ENCODE peak calls at places on chromosomes 1 and 21, in eight cellular contexts. A is right lobe of liver, E is GM12865, S is AG04450, M is fibroblast of mammary gland, D is NB4, O is IMR-90, I is heart left ventricle. J is an unnamed sample.

GRCh38 chr1:98057236-98057635 is 136.4 kb upstream of the DPYD start:
- DNase-seq in I (no peak), D (no peak), E (no peak), O (no peak), A (no peak), S (no peak), M (no peak), J (no peak)

GRCh38 chr1:63632110-63632509 is 38.9 kb downstream of the PGM1 start:
- DNase-seq in A (no peak), M (no peak), S (no peak), I (no peak), E (no peak), O (no peak), D (no peak), J (no peak)

GRCh38 chr21:14878971-14879370 is 185.8 kb downstream of the NRIP1 start:
- DNase-seq in M (no peak), A (no peak), O (no peak), D (no peak), E (no peak), I (no peak), S (no peak), J (no peak)

GRCh38 chr1:231442735-231443134 is 20.6 kb upstream of the EGLN1 start:
- DNase-seq in A (no peak), O (no peak), S (no peak), M (peak), E (no peak), I (no peak), D (no peak), J (no peak)

GRCh38 chr21:45295576-45296365 is 8.1 kb upstream of the POFUT2 start:
- DNase-seq in D (no peak), M (peak), O (peak), I (no peak), S (no peak), E (no peak), A (no peak), J (peak)

GRCh38 chr1:81706650-81707435 is 93.9 kb upstream of the ADGRL2 start:
- DNase-seq in D (no peak), O (peak), A (no peak), I (no peak), E (no peak), M (peak), S (no peak), J (no peak)

GRCh38 chr1:2778220-2778592 is 23.3 kb downstream of the TTC34 start:
- DNase-seq in A (peak), D (no peak), I (no peak), M (no peak), O (no peak), S (no peak), E (no peak), J (no peak)

GRCh38 chr1:211703812-211704566 is 28.6 kb upstream of the NEK2 start:
- DNase-seq in S (no peak), A (no peak), E (no peak), D (no peak), O (no peak), I (no peak), M (no peak), J (no peak)

GRCh38 chr21:39951183-39952101 is 84.2 kb downstream of the PCP4 start:
- DNase-seq in O (no peak), M (no peak), S (no peak), A (no peak), E (no peak), I (no peak), D (no peak), J (no peak)

GRCh38 chr1:234601217-234602017 is 8.6 kb downstream of the IRF2BP2 start:
- DNase-seq in M (peak), D (peak), E (no peak), O (peak), I (no peak), A (no peak), S (no peak), J (no peak)

GRCh38 chr1:111176678-111177077 is 23.8 kb downstream of the DENND2D start:
- DNase-seq in I (no peak), A (no peak), M (no peak), O (no peak), S (no peak), D (no peak), E (no peak), J (no peak)

GRCh38 chr21:33299181-33299752 is 25.5 kb upstream of the IFNAR1 start:
- DNase-seq in A (no peak), E (peak), S (no peak), D (peak), M (no peak), O (no peak), I (no peak), J (no peak)

GRCh38 chr1:207993477-207994445 is 82.8 kb upstream of the CD34 start:
- DNase-seq in D (peak), S (no peak), M (peak), E (peak), I (no peak), O (no peak), A (no peak), J (no peak)

GRCh38 chr1:92188436-92189255 is 29.1 kb upstream of the C1orf146 start:
- DNase-seq in A (no peak), D (no peak), E (no peak), I (no peak), O (no peak), M (no peak), S (no peak), J (no peak)

GRCh38 chr1:76294470-76295194 is 220.1 kb downstream of the ST6GALNAC3 start:
- DNase-seq in S (no peak), I (no peak), O (no peak), E (peak), A (no peak), D (no peak), M (no peak), J (no peak)

DNA sequence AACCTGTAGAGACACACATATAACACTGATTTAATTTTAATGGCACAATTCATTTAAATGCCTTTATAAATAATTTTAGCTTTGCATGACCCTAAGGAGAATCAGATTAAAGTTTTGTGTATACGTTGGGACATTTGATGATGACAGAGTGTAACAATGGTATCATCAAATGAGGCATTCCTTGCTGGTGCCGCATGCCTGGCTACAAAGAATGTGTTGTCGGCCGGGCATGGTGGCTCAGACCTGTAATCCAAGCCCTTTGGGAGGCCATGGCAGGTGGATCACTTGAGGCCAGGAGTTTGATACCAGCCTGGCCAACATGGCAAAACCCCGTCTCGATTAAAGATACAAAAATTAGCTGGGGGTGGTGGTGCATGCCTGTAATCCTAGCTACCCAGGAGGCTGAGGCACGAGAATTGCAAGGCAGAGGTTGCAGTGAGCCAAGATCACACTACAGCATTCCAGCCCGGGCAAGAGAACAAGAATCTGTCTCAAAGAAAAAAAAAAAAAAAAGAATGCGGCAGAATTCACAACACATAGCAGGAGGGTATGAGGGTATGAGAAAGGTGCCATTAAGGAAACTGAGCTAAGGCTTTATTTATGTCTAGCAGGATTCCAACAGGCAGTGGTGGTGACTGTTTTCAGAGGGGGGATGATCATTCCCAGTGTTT is 58.9 kb downstream of the PTPN14 start:
- DNase-seq in A (no peak), I (no peak), O (peak), D (no peak), E (no peak), M (peak), S (no peak), J (no peak)
- H3K4me3 ChIP-seq in A (no peak), I (no peak), O (no peak), D (no peak), E (no peak), M (no peak), S (no peak), J (no peak)

DNA sequence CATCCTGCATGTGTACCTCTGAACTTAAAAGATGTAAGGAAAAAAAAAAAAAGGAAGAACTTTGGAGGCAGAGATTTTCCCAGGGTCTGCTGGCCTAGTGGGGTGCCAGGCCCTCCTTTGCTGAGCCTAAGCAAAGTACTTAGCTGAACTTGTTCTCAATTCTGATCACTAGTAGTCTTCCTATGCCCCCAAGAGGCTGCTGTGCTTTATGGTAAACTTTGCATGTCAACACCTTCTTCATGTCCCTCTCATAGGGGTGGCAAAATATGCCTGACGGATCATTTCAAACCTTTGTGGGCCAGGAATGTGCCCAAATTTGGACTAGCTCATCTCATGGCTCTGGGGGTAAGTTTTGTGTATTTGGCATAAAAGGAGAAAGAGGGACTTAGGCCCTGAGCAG is 1.4 kb upstream of the USP21 start:
- DNase-seq in E (no peak), A (no peak), S (no peak), I (no peak), D (no peak), M (no peak), O (no peak), J (no peak)
- TF ChIP-seq CTCF in E (no peak), A (no peak), S (no peak), I (no peak), D (no peak), M (no peak), O (no peak), J (no peak)

GRCh38 chr1:47992720-47993119 is 4.5 kb downstream of the TRABD2B start:
- DNase-seq in S (no peak), D (no peak), I (peak), A (no peak), M (peak), E (no peak), O (no peak), J (no peak)
- H3K4me3 ChIP-seq in S (no peak), D (no peak), I (no peak), A (no peak), M (no peak), E (no peak), O (no peak), J (no peak)

GRCh38 chr1:218679391-218679790 is 334.3 kb downstream of the TGFB2 start:
- DNase-seq in O (no peak), A (no peak), D (no peak), S (no peak), E (no peak), M (no peak), I (no peak), J (no peak)
- TF ChIP-seq CTCF in O (no peak), A (no peak), D (no peak), S (no peak), E (no peak), M (no peak), I (no peak), J (no peak)

GRCh38 chr21:31198575-31198974 is 145.5 kb downstream of the TIAM1 start:
- DNase-seq in E (peak), M (peak), D (peak), A (no peak), O (peak), I (no peak), S (peak), J (no peak)
- H3K4me3 ChIP-seq in E (no peak), M (no peak), D (no peak), A (no peak), O (no peak), I (no peak), S (no peak), J (no peak)

GRCh38 chr1:150429805-150430204 is 57.4 kb upstream of the TARS2 start:
- DNase-seq in S (no peak), I (no peak), O (peak), M (peak), D (peak), A (no peak), E (peak), J (no peak)
- TF ChIP-seq CTCF in S (peak), I (no peak), O (no peak), M (peak), D (no peak), A (no peak), E (no peak), J (peak)

GRCh38 chr1:184860535-184860934 is 105.9 kb upstream of the EDEM3 start:
- DNase-seq in O (no peak), E (no peak), M (no peak), I (no peak), S (no peak), D (no peak), A (no peak), J (no peak)

GRCh38 chr1:184858288-184858687 is 103.6 kb upstream of the EDEM3 start:
- DNase-seq in A (no peak), S (no peak), M (no peak), O (no peak), I (no peak), E (no peak), D (no peak), J (no peak)

GRCh38 chr1:184859381-184860105 is 104.9 kb upstream of the EDEM3 start:
- DNase-seq in D (no peak), E (peak), S (no peak), O (no peak), A (no peak), I (no peak), M (no peak), J (no peak)

GRCh38 chr1:184861755-184862336 is 107.2 kb upstream of the EDEM3 start:
- DNase-seq in A (no peak), O (no peak), D (no peak), S (no peak), M (no peak), I (no peak), E (no peak), J (no peak)

GRCh38 chr1:184860985-184861754 is 106.5 kb upstream of the EDEM3 start:
- DNase-seq in M (no peak), E (peak), O (no peak), A (no peak), D (no peak), S (no peak), I (no peak), J (no peak)
- H3K4me3 ChIP-seq in M (no peak), E (no peak), O (no peak), A (no peak), D (no peak), S (no peak), I (no peak), J (no peak)

GRCh38 chr1:153251087-153251486 is 8.4 kb upstream of the LORICRIN start:
- DNase-seq in A (no peak), S (no peak), E (no peak), O (no peak), D (no peak), I (no peak), M (no peak), J (no peak)

GRCh38 chr1:153248480-153248879 is 11.0 kb upstream of the LORICRIN start:
- DNase-seq in E (no peak), I (no peak), S (no peak), A (no peak), O (no peak), M (no peak), D (no peak), J (no peak)

GRCh38 chr1:153251562-153251961 is 7.9 kb upstream of the LORICRIN start:
- DNase-seq in E (no peak), M (no peak), A (no peak), I (no peak), S (no peak), O (no peak), D (no peak), J (no peak)

GRCh38 chr1:153253693-153254092 is 5.8 kb upstream of the LORICRIN start:
- DNase-seq in O (no peak), S (no peak), M (no peak), D (no peak), E (peak), I (no peak), A (no peak), J (no peak)

GRCh38 chr1:153251988-153252387 is 7.5 kb upstream of the LORICRIN start:
- DNase-seq in I (no peak), M (no peak), E (no peak), O (no peak), S (no peak), D (no peak), A (no peak), J (no peak)
- TF ChIP-seq CTCF in I (no peak), M (no peak), E (no peak), O (no peak), S (no peak), D (no peak), A (no peak), J (no peak)

J was measured in BJ.